ENCODE peak calls at places on chromosomes 16 and 17, in eight cellular contexts. O, Y, M, Z, U, V, T and D are unnamed samples.

GRCh38 chr16:27315333-27316037 is 1.7 kb downstream of the IL4R start:
- DNase-seq in U (peak; percentile 59), V (peak; percentile 38), M (peak; percentile 60), T (peak; percentile 65), Y (peak; percentile 64), O (peak; percentile 43), Z (peak; percentile 96), D (no peak)

GRCh38 chr16:49382916-49383315 is 9.3 kb downstream of the C16orf78 start:
- DNase-seq in Y (no peak), Z (no peak), T (no peak), O (peak; percentile 68), M (peak; percentile 21), V (no peak), U (no peak), D (no peak)

GRCh38 chr16:73013974-73014373 is 34.0 kb downstream of the ZFHX3 start:
- DNase-seq in U (no peak), M (no peak), V (no peak), O (no peak), T (no peak), Y (no peak), Z (no peak), D (no peak)

GRCh38 chr17:11909348-11909747 is 87.9 kb downstream of the ZNF18 start:
- DNase-seq in U (no peak), M (no peak), O (peak; percentile 60), V (no peak), Z (no peak), T (no peak), Y (no peak), D (no peak)

GRCh38 chr16:57994778-57995177 is 5.7 kb downstream of the ZNF319 start:
- DNase-seq in M (peak; percentile 51), Y (peak; percentile 47), Z (peak; percentile 22), U (no peak), V (peak; percentile 56), T (no peak), O (peak; percentile 81), D (peak; percentile 76)

GRCh38 chr17:79799174-79799537 is 2.3 kb upstream of the CBX8 start:
- DNase-seq in O (peak; percentile 67), Y (no peak), U (no peak), Z (no peak), T (peak; percentile 67), V (no peak), M (no peak), D (no peak)

GRCh38 chr16:77599793-77600415 is 122.4 kb upstream of the NUDT7 start:
- DNase-seq in Z (peak; percentile 26), O (peak; percentile 49), T (no peak), V (peak; percentile 55), M (peak; percentile 11), U (no peak), Y (peak; percentile 19), D (no peak)

GRCh38 chr16:57012353-57012752 is 23.0 kb downstream of the NLRC5 start:
- DNase-seq in T (no peak), Y (no peak), M (no peak), U (no peak), Z (no peak), O (peak; percentile 40), V (no peak), D (no peak)

GRCh38 chr16:47561286-47561685 is 100.2 kb downstream of the PHKB start:
- DNase-seq in V (no peak), M (no peak), O (no peak), U (no peak), Z (no peak), Y (no peak), T (no peak), D (no peak)

GRCh38 chr16:53756329-53756996 is 52.5 kb downstream of the FTO start:
- DNase-seq in T (no peak), Y (no peak), Z (peak; percentile 26), O (peak; percentile 86), V (no peak), U (no peak), M (no peak), D (no peak)

GRCh38 chr17:78271419-78272160 is 40.2 kb downstream of the TMEM235 start:
- DNase-seq in T (no peak), Z (no peak), U (peak; percentile 38), M (no peak), V (no peak), Y (no peak), O (no peak), D (peak; percentile 50)

GRCh38 chr16:58096249-58096648 is 32.9 kb downstream of the CFAP20 start:
- DNase-seq in V (peak; percentile 42), Z (no peak), U (no peak), T (no peak), O (no peak), Y (no peak), M (no peak), D (no peak)

GRCh38 chr17:17349724-17350106 is 46.5 kb downstream of the NT5M start:
- DNase-seq in U (peak; percentile 40), T (no peak), Z (no peak), Y (no peak), M (no peak), V (no peak), O (no peak), D (no peak)

GRCh38 chr17:14737984-14738651 is 437.2 kb downstream of the HS3ST3B1 start:
- DNase-seq in U (no peak), V (no peak), Y (peak; percentile 4), M (peak; percentile 49), O (peak; percentile 41), T (peak; percentile 69), Z (peak; percentile 99), D (peak; percentile 94)

GRCh38 chr17:28405632-28406477 is at the start of gene SLC46A1:
- DNase-seq in Z (peak; percentile 23), U (peak; percentile 62), O (peak; percentile 68), V (peak; percentile 67), Y (peak; percentile 61), T (peak; percentile 81), M (peak; percentile 73), D (peak; percentile 16)

GRCh38 chr17:62689441-62690167 is 62.1 kb downstream of the MRC2 start:
- DNase-seq in O (no peak), Y (no peak), Z (no peak), U (no peak), M (no peak), T (no peak), V (no peak), D (no peak)

GRCh38 chr16:24540575-24541240 is 1.3 kb downstream of the RBBP6 start:
- DNase-seq in Z (peak; percentile 37), T (no peak), O (peak; percentile 36), V (peak; percentile 51), Y (no peak), U (peak; percentile 53), M (no peak), D (no peak)

GRCh38 chr16:3819175-3819527 is 61.4 kb downstream of the CREBBP start:
- DNase-seq in T (no peak), Y (no peak), M (no peak), Z (no peak), U (no peak), V (no peak), O (no peak), D (no peak)
- H3K4me1 ChIP-seq in T (peaks cover 15% of the 10 kb centered on the region), Y (peaks cover 100% of the 10 kb centered on the region), M (peaks cover 48% of the 10 kb centered on the region), Z (peaks cover 25% of the 10 kb centered on the region), U (no peaks in the 10 kb centered on the region), V (peaks cover 33% of the 10 kb centered on the region), O (peaks cover 42% of the 10 kb centered on the region), D (peaks cover 34% of the 10 kb centered on the region)

DNA sequence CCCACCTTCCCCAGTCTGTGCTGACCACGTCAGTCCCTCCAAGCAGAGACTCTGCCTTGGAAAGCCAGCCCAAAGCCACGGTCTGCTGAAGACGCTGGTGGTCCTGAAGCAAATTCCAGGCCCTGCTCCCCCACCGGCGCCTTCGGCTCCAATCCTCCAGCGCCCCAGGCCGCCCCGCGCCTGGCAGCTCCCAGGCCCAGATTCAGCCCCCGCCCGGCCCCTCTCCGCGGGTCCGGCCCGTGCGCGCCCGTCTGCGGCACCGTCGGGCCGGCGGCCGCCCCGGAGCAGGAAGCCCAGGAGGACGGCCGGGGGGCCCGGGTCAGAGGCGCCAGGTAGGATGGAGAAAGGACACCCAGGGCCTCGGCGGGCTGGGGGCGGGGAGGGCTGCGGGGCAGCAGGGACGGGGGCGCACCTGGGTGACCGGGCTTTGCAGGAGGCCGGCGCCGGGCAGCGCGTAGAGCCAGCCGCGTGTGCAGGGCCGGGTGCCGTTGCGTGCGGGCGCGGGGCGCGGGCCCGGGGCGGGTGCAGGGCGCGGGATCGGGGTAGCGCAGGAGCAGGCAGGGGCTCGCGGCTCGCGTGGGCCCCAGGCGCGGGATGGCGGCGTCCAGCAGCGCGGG is 621 bp upstream of the SLC22A31 start:
- DNase-seq in T (peak; percentile 69), U (peak; percentile 48), M (no peak), Z (no peak), V (no peak), O (peak; percentile 66), Y (no peak), D (no peak)
- H3K4me3 ChIP-seq in T (peak overlapping the region; percentile 47), U (peak overlapping the region; percentile 55), M (no peak overlapping the region), Z (no peak overlapping the region), V (peak overlapping the region; percentile 38), O (peak overlapping the region; percentile 51), Y (peak overlapping the region; percentile 17), D (no peak overlapping the region)

DNA sequence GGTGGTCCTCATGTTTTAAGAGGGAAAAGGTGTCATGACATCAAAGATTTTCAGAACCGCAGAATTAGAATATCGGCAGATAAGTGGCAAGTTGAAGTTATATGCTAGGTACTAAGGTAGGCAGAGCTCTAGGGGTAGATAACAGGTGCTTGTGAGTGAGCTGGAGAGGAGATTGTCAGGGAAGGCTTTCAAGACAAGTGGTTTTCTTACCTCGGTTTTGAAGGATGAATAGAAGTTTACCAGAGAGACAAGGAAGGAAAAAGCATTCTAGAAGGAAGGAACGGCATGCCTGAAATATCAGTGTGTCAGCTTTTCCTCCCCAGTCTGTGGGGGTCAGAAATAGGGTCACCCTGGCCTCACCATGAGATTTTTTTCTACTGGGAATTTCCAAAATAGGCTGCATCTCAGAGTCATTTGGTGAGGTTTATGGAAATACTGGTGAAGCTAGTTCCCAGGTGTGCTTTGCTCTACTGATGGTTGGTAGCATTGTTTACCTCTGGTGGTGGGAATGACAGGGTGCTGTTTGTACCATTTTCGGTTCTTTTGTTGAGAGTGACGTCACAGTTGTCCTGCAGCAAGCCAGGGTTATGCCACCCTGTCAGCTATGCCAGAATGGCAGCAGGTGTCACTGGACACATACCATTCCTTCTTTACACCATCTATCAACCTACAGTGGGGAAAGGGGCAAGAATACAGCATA is 112.5 kb downstream of the MSI2 start:
- DNase-seq in M (peak; percentile 24), O (no peak), Y (no peak), Z (peak; percentile 6), T (no peak), U (no peak), V (no peak), D (no peak)
- H3K4me1 ChIP-seq in M (no peaks in the 10 kb centered on the region), O (peaks cover 54% of the 10 kb centered on the region), Y (peaks cover 69% of the 10 kb centered on the region), Z (peaks cover 39% of the 10 kb centered on the region), T (peaks cover 17% of the 10 kb centered on the region), U (no peaks in the 10 kb centered on the region), V (peaks cover 31% of the 10 kb centered on the region), D (peaks cover 52% of the 10 kb centered on the region)

DNA sequence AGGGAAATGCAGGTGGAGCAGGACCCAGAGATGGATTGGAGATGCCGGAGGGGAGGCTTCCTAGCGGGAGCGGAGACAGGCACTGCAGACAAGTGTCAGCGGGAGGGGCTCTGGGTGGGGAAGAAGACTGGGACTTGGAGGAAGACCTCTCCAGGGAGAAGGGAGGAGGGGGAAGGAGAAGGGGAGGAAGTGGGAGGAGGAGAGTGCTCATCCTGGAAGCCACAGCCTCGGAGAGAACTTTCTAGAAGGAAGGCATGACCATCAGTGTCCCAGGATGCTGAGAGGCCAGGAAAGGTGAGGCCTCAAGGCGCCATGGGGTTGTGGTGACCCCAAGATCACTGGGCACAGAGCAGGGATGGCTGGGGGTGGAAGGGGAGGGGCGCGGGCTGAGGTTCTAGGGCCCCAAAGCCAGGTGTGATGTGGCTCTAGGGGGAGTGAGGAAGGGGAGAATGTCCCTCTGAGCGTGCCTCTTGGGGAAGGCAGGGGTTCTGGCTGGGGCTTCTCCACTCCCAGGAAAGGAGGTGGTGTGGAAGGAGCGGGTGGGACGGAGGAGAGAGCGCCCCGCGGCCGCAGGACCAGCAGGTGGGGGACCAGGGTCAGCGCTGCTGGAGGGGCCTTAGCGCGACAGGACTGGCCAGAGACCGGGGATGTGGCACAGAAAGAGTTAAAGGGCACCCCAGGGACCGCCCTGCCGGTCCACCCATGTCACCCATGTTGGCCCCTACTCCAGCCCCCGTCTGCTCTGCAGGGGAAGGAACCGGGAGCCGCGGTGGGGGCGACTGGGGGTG is 900 bp upstream of the GCGR start:
- DNase-seq in O (no peak), M (no peak), V (no peak), T (no peak), Z (no peak), U (no peak), Y (no peak), D (no peak)
- H3K4me3 ChIP-seq in O (peak overlapping the region; percentile 49), M (no peak overlapping the region), V (peak overlapping the region; percentile 26), T (no peak overlapping the region), Z (no peak overlapping the region), U (no peak overlapping the region), Y (no peak overlapping the region), D (no peak overlapping the region)